ENCODE peak calls at places on chromosome 11, in ten cellular contexts. One of them, this sample, is unnamed. For H3K9me3, the result is how much of the 10 kb centered on the place peaks cover.

GRCh38 chr11:1516273-1517067 is 29.9 kb upstream of the MOB2 start:
- DNase-seq in hepatocyte: no peak
- DNase-seq in fibroblast of lung: peak
- DNase-seq in IMR-90: peak
- DNase-seq in cardiac muscle cell: no peak
- DNase-seq in tibial artery: no peak
- DNase-seq in stomach: no peak
- DNase-seq in pancreas: no peak
- DNase-seq in upper lobe of left lung: no peak
- DNase-seq in OCI-LY7: no peak
- DNase-seq in this sample: no peak

GRCh38 chr11:96464695-96465307 is 75.0 kb downstream of the JRKL start:
- DNase-seq in upper lobe of left lung: no peak
- DNase-seq in pancreas: no peak
- DNase-seq in tibial artery: no peak
- DNase-seq in stomach: no peak
- DNase-seq in OCI-LY7: peak
- DNase-seq in hepatocyte: peak
- DNase-seq in IMR-90: peak
- DNase-seq in cardiac muscle cell: peak
- DNase-seq in fibroblast of lung: peak
- DNase-seq in this sample: no peak

GRCh38 chr11:107747622-107748021 is 35.8 kb upstream of the SLN start:
- DNase-seq in upper lobe of left lung: no peak
- DNase-seq in stomach: no peak
- DNase-seq in IMR-90: no peak
- DNase-seq in cardiac muscle cell: no peak
- DNase-seq in hepatocyte: no peak
- DNase-seq in tibial artery: no peak
- DNase-seq in pancreas: no peak
- DNase-seq in fibroblast of lung: no peak
- DNase-seq in OCI-LY7: no peak
- DNase-seq in this sample: no peak

GRCh38 chr11:76207642-76208378 is 1.5 kb upstream of the WNT11 start:
- DNase-seq in OCI-LY7: peak
- DNase-seq in hepatocyte: peak
- DNase-seq in IMR-90: peak
- DNase-seq in fibroblast of lung: peak
- DNase-seq in tibial artery: peak
- DNase-seq in cardiac muscle cell: peak
- DNase-seq in pancreas: peak
- DNase-seq in upper lobe of left lung: peak
- DNase-seq in stomach: peak
- DNase-seq in this sample: peak

GRCh38 chr11:19766206-19766605 is 53.6 kb downstream of the NAV2 start:
- DNase-seq in fibroblast of lung: peak
- DNase-seq in hepatocyte: peak
- DNase-seq in IMR-90: peak
- DNase-seq in tibial artery: no peak
- DNase-seq in OCI-LY7: no peak
- DNase-seq in cardiac muscle cell: no peak
- DNase-seq in upper lobe of left lung: no peak
- DNase-seq in stomach: no peak
- DNase-seq in pancreas: no peak
- DNase-seq in this sample: no peak

GRCh38 chr11:35946766-35947165 is 2.9 kb downstream of the LDLRAD3 start:
- DNase-seq in stomach: no peak
- DNase-seq in OCI-LY7: no peak
- DNase-seq in upper lobe of left lung: no peak
- DNase-seq in IMR-90: no peak
- DNase-seq in fibroblast of lung: no peak
- DNase-seq in hepatocyte: no peak
- DNase-seq in cardiac muscle cell: no peak
- DNase-seq in tibial artery: no peak
- DNase-seq in pancreas: no peak
- DNase-seq in this sample: no peak

GRCh38 chr11:119144825-119145476 is 3.9 kb upstream of the ABCG4 start:
- DNase-seq in OCI-LY7: peak
- DNase-seq in cardiac muscle cell: peak
- DNase-seq in pancreas: peak
- DNase-seq in IMR-90: peak
- DNase-seq in stomach: peak
- DNase-seq in hepatocyte: peak
- DNase-seq in upper lobe of left lung: peak
- DNase-seq in tibial artery: peak
- DNase-seq in fibroblast of lung: peak
- DNase-seq in this sample: no peak

GRCh38 chr11:119739021-119739703 is 10.2 kb upstream of the NECTIN1 start:
- DNase-seq in cardiac muscle cell: no peak
- DNase-seq in OCI-LY7: no peak
- DNase-seq in pancreas: no peak
- DNase-seq in tibial artery: no peak
- DNase-seq in hepatocyte: peak
- DNase-seq in upper lobe of left lung: no peak
- DNase-seq in fibroblast of lung: no peak
- DNase-seq in IMR-90: no peak
- DNase-seq in stomach: no peak
- DNase-seq in this sample: no peak

GRCh38 chr11:133529807-133530500 is 2.3 kb downstream of the OPCML start:
- DNase-seq in tibial artery: no peak
- DNase-seq in OCI-LY7: no peak
- DNase-seq in fibroblast of lung: no peak
- DNase-seq in cardiac muscle cell: no peak
- DNase-seq in IMR-90: no peak
- DNase-seq in pancreas: no peak
- DNase-seq in hepatocyte: no peak
- DNase-seq in stomach: no peak
- DNase-seq in upper lobe of left lung: no peak
- DNase-seq in this sample: no peak
- H3K4me3 ChIP-seq in tibial artery: no peak
- H3K4me3 ChIP-seq in OCI-LY7: no peak
- H3K4me3 ChIP-seq in fibroblast of lung: no peak
- H3K4me3 ChIP-seq in cardiac muscle cell: no peak
- H3K4me3 ChIP-seq in IMR-90: no peak
- H3K4me3 ChIP-seq in pancreas: no peak
- H3K4me3 ChIP-seq in hepatocyte: no peak
- H3K4me3 ChIP-seq in stomach: no peak
- H3K4me3 ChIP-seq in upper lobe of left lung: no peak
- H3K4me3 ChIP-seq in this sample: no peak

GRCh38 chr11:67419330-67420049 is 4.0 kb downstream of the CARNS1 start:
- DNase-seq in hepatocyte: no peak
- DNase-seq in IMR-90: no peak
- DNase-seq in fibroblast of lung: no peak
- DNase-seq in stomach: no peak
- DNase-seq in OCI-LY7: no peak
- DNase-seq in pancreas: no peak
- DNase-seq in upper lobe of left lung: no peak
- DNase-seq in tibial artery: no peak
- DNase-seq in cardiac muscle cell: no peak
- DNase-seq in this sample: no peak
- TF ChIP-seq CTCF in hepatocyte: no peak
- TF ChIP-seq CTCF in IMR-90: no peak
- TF ChIP-seq CTCF in fibroblast of lung: no peak
- TF ChIP-seq CTCF in stomach: no peak
- TF ChIP-seq CTCF in OCI-LY7: no peak
- TF ChIP-seq CTCF in pancreas: no peak
- TF ChIP-seq CTCF in upper lobe of left lung: no peak
- TF ChIP-seq CTCF in tibial artery: no peak
- TF ChIP-seq CTCF in cardiac muscle cell: no peak
- TF ChIP-seq CTCF in this sample: no peak

GRCh38 chr11:70595452-70595851 is 197.1 kb downstream of the CTTN start:
- DNase-seq in fibroblast of lung: peak
- DNase-seq in IMR-90: no peak
- DNase-seq in upper lobe of left lung: no peak
- DNase-seq in pancreas: no peak
- DNase-seq in cardiac muscle cell: no peak
- DNase-seq in OCI-LY7: no peak
- DNase-seq in tibial artery: no peak
- DNase-seq in hepatocyte: no peak
- DNase-seq in stomach: no peak
- DNase-seq in this sample: no peak
- H3K9me3 ChIP-seq in fibroblast of lung: under half
- H3K9me3 ChIP-seq in IMR-90: under half
- H3K9me3 ChIP-seq in upper lobe of left lung: under half
- H3K9me3 ChIP-seq in pancreas: under half
- H3K9me3 ChIP-seq in cardiac muscle cell: under half
- H3K9me3 ChIP-seq in OCI-LY7: under half
- H3K9me3 ChIP-seq in tibial artery: under half
- H3K9me3 ChIP-seq in hepatocyte: under half
- H3K9me3 ChIP-seq in stomach: under half
- H3K9me3 ChIP-seq in this sample: under half

GRCh38 chr11:64778223-64778472 is 194 bp downstream of the SF1 start:
- DNase-seq in pancreas: no peak
- DNase-seq in OCI-LY7: no peak
- DNase-seq in fibroblast of lung: no peak
- DNase-seq in stomach: no peak
- DNase-seq in upper lobe of left lung: no peak
- DNase-seq in tibial artery: no peak
- DNase-seq in cardiac muscle cell: no peak
- DNase-seq in hepatocyte: no peak
- DNase-seq in IMR-90: no peak
- DNase-seq in this sample: no peak

GRCh38 chr11:64777449-64778222 is 706 bp downstream of the SF1 start:
- DNase-seq in cardiac muscle cell: peak
- DNase-seq in OCI-LY7: peak
- DNase-seq in hepatocyte: peak
- DNase-seq in upper lobe of left lung: peak
- DNase-seq in stomach: peak
- DNase-seq in tibial artery: peak
- DNase-seq in fibroblast of lung: peak
- DNase-seq in IMR-90: peak
- DNase-seq in pancreas: peak
- DNase-seq in this sample: no peak

GRCh38 chr11:64778473-64779298 is at the start of gene SF1:
- DNase-seq in tibial artery: peak
- DNase-seq in fibroblast of lung: peak
- DNase-seq in hepatocyte: peak
- DNase-seq in pancreas: peak
- DNase-seq in upper lobe of left lung: peak
- DNase-seq in cardiac muscle cell: peak
- DNase-seq in OCI-LY7: peak
- DNase-seq in stomach: peak
- DNase-seq in IMR-90: peak
- DNase-seq in this sample: peak

GRCh38 chr11:64776875-64777274 is 1.5 kb downstream of the SF1 start:
- DNase-seq in OCI-LY7: no peak
- DNase-seq in fibroblast of lung: no peak
- DNase-seq in cardiac muscle cell: no peak
- DNase-seq in tibial artery: no peak
- DNase-seq in upper lobe of left lung: no peak
- DNase-seq in stomach: no peak
- DNase-seq in hepatocyte: no peak
- DNase-seq in IMR-90: no peak
- DNase-seq in pancreas: no peak
- DNase-seq in this sample: peak

GRCh38 chr11:64776425-64776824 is 1.9 kb downstream of the SF1 start:
- DNase-seq in pancreas: no peak
- DNase-seq in cardiac muscle cell: no peak
- DNase-seq in upper lobe of left lung: no peak
- DNase-seq in stomach: no peak
- DNase-seq in IMR-90: no peak
- DNase-seq in fibroblast of lung: no peak
- DNase-seq in tibial artery: no peak
- DNase-seq in hepatocyte: no peak
- DNase-seq in OCI-LY7: no peak
- DNase-seq in this sample: no peak
- H3K4me3 ChIP-seq in pancreas: peak
- H3K4me3 ChIP-seq in cardiac muscle cell: peak
- H3K4me3 ChIP-seq in upper lobe of left lung: no peak
- H3K4me3 ChIP-seq in stomach: peak
- H3K4me3 ChIP-seq in IMR-90: no peak
- H3K4me3 ChIP-seq in fibroblast of lung: peak
- H3K4me3 ChIP-seq in tibial artery: peak
- H3K4me3 ChIP-seq in hepatocyte: peak
- H3K4me3 ChIP-seq in OCI-LY7: peak
- H3K4me3 ChIP-seq in this sample: peak

GRCh38 chr11:16986434-16987204 is 27.6 kb downstream of the PLEKHA7 start:
- DNase-seq in fibroblast of lung: no peak
- DNase-seq in pancreas: peak
- DNase-seq in IMR-90: no peak
- DNase-seq in upper lobe of left lung: peak
- DNase-seq in hepatocyte: peak
- DNase-seq in stomach: peak
- DNase-seq in cardiac muscle cell: peak
- DNase-seq in tibial artery: no peak
- DNase-seq in OCI-LY7: peak
- DNase-seq in this sample: no peak
- TF ChIP-seq CTCF in fibroblast of lung: no peak
- TF ChIP-seq CTCF in pancreas: no peak
- TF ChIP-seq CTCF in IMR-90: no peak
- TF ChIP-seq CTCF in upper lobe of left lung: peak
- TF ChIP-seq CTCF in hepatocyte: no peak
- TF ChIP-seq CTCF in stomach: no peak
- TF ChIP-seq CTCF in cardiac muscle cell: no peak
- TF ChIP-seq CTCF in tibial artery: no peak
- TF ChIP-seq CTCF in OCI-LY7: no peak
- TF ChIP-seq CTCF in this sample: no peak

This sample was measured in ascending aorta.